ENCODE peak calls at places on chromosome 7, in six cellular contexts. Q is ovary, D is stomach, F is HCT116, O is tibial nerve, L is spleen. X is an unnamed sample.

GRCh38 chr7:157738064-157738460 is 401.3 kb downstream of the DNAJB6 start:
- DNase-seq in Q (peak; percentile 18), D (no peak), F (no peak), O (no peak), L (no peak), X (no peak)

GRCh38 chr7:137328389-137329120 is 15.0 kb downstream of the PTN start:
- DNase-seq in Q (no peak), D (no peak), F (no peak), O (no peak), L (no peak), X (no peak)

GRCh38 chr7:90768301-90768700 is 172.2 kb downstream of the CDK14 start:
- DNase-seq in Q (no peak), D (no peak), F (no peak), O (no peak), L (no peak), X (no peak)

GRCh38 chr7:143131777-143132176 is at the start of gene PIP:
- DNase-seq in Q (no peak), D (no peak), F (no peak), O (no peak), L (no peak), X (no peak)

GRCh38 chr7:138091073-138091472 is 14.8 kb downstream of the AKR1D1 start:
- DNase-seq in Q (no peak), D (no peak), F (no peak), O (no peak), L (no peak), X (no peak)

GRCh38 chr7:130958846-130959245 is 224.8 kb upstream of the KLF14 start:
- DNase-seq in Q (no peak), D (no peak), F (no peak), O (no peak), L (no peak), X (no peak)

GRCh38 chr7:96521068-96521629 is 188.5 kb downstream of the SEM1 start:
- DNase-seq in Q (no peak), D (no peak), F (no peak), O (no peak), L (no peak), X (no peak)

GRCh38 chr7:74094224-74095095 is 10.9 kb downstream of the LIMK1 start:
- DNase-seq in Q (peak; percentile 69), D (peak; percentile 67), F (peak; percentile 51), O (peak; percentile 65), L (peak; percentile 93), X (peak; percentile 78)

GRCh38 chr7:102193806-102194205 is 92.9 kb upstream of the SH2B2 start:
- DNase-seq in Q (no peak), D (no peak), F (no peak), O (no peak), L (no peak), X (no peak)

GRCh38 chr7:67913604-67914003 is 917.0 kb downstream of the TYW1 start:
- DNase-seq in Q (no peak), D (no peak), F (no peak), O (no peak), L (no peak), X (no peak)

GRCh38 chr7:149753370-149754233 is 19.8 kb downstream of the ZNF467 start:
- DNase-seq in Q (no peak), D (peak; percentile 66), F (peak; percentile 36), O (no peak), L (peak; percentile 75), X (peak; percentile 33)

GRCh38 chr7:26397786-26398435 is 106.2 kb downstream of the SNX10 start:
- DNase-seq in Q (no peak), D (no peak), F (no peak), O (no peak), L (peak; percentile 91), X (peak; percentile 37)

GRCh38 chr7:16357921-16358320 is 63.4 kb downstream of the CRPPA start:
- DNase-seq in Q (no peak), D (peak; percentile 75), F (no peak), O (no peak), L (no peak), X (no peak)

GRCh38 chr7:134750083-134751062 is 29.1 kb upstream of the CALD1 start:
- DNase-seq in Q (no peak), D (peak; percentile 43), F (peak; percentile 51), O (peak; percentile 30), L (no peak), X (peak; percentile 44)

DNA sequence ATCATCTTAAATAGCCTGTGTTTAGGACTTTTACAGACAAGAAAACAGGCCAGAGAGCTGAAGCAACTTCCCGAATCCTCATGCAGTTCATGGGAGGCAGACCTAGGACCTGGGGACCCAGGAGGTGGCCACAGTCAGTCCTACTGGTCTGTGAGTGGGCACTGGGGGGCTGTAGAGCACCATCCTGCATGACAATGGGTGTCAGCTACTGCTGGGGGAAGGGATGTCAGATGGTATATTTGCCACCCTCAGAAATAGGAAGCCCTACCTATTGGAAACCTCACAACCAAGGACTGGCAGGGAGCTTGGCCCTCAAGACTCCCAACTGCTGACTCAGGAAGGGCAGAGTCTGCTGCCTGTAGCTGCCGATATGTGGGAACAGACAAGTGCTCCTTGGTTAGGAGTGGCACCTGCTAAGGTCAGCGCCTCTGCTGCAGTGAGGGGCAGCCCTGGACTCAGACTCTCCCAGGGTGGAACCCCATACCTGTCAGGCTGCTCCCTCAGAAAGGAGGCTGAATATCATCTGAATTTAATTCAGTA is 29.7 kb downstream of the OGDH start:
- DNase-seq in Q (no peak), D (no peak), F (no peak), O (no peak), L (no peak), X (no peak)
- TF ChIP-seq POLR2A in Q (no peak), D (no peak), F (no peak), O (no peak), L (no peak), X (no peak)

GRCh38 chr7:82559203-82559805 is 115.7 kb upstream of the CACNA2D1 start:
- DNase-seq in Q (no peak), D (peak; percentile 47), F (no peak), O (no peak), L (no peak), X (peak; percentile 12)

GRCh38 chr7:82566752-82567151 is 123.2 kb upstream of the CACNA2D1 start:
- DNase-seq in Q (no peak), D (no peak), F (no peak), O (no peak), L (no peak), X (no peak)

GRCh38 chr7:82567841-82568240 is 124.3 kb upstream of the CACNA2D1 start:
- DNase-seq in Q (no peak), D (no peak), F (no peak), O (no peak), L (no peak), X (no peak)

GRCh38 chr7:82567356-82567755 is 123.8 kb upstream of the CACNA2D1 start:
- DNase-seq in Q (no peak), D (no peak), F (no peak), O (no peak), L (no peak), X (no peak)

DNA sequence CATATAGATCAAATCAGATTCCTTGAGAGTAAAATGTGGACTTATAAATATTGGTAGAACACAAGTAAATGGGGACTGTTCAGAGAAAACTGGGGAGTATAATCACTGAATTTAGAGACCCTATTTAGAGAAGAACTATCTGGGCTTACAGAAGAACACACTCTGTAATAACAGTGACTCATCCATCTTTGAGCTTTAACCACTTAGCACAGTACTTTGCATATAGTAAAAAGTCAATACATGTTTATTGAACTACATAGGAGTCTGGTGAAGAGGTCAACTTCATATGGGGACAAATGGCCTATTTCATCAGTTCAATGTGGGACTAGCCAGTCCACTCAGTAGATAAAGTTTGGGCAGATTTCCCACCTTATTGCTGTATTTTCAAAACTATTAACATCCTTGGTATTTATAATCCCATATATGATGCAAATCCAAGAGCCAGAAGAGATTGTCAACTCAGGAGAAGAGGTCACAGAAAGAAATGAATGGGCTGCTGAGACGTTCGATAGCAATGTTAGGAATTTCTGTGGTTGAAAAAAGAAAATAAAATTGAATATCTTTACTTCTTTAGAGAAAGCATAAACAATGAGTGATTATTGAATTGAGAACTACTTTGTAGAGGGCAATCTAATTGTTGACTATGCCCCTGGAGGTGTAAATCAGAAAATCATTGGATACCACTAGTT is 119.3 kb upstream of the CACNA2D1 start:
- DNase-seq in Q (no peak), D (no peak), F (no peak), O (no peak), L (no peak), X (no peak)
- H3K4me1 ChIP-seq in Q (no peaks in the 10 kb centered on the region), D (no peaks in the 10 kb centered on the region), F (peaks cover 10% of the 10 kb centered on the region), O (no peaks in the 10 kb centered on the region), L (no peaks in the 10 kb centered on the region), X (no peaks in the 10 kb centered on the region)

GRCh38 chr7:147052818-147053217 is 936.2 kb downstream of the CNTNAP2 start:
- DNase-seq in Q (no peak), D (no peak), F (no peak), O (no peak), L (no peak), X (no peak)

GRCh38 chr7:147048864-147049263 is 932.3 kb downstream of the CNTNAP2 start:
- DNase-seq in Q (no peak), D (no peak), F (no peak), O (no peak), L (no peak), X (no peak)

GRCh38 chr7:147053761-147054160 is 937.2 kb downstream of the CNTNAP2 start:
- DNase-seq in Q (no peak), D (no peak), F (no peak), O (no peak), L (no peak), X (no peak)
- H3K4me3 ChIP-seq in Q (no peak overlapping the region), D (no peak overlapping the region), F (no peak overlapping the region), O (no peak overlapping the region), L (no peak overlapping the region), X (no peak overlapping the region)

GRCh38 chr7:2606539-2606936 is 25.2 kb upstream of the TTYH3 start:
- DNase-seq in Q (no peak), D (no peak), F (no peak), O (no peak), L (no peak), X (no peak)

GRCh38 chr7:2605608-2606538 is 25.9 kb upstream of the TTYH3 start:
- DNase-seq in Q (no peak), D (no peak), F (no peak), O (no peak), L (no peak), X (no peak)

GRCh38 chr7:2607913-2608899 is 23.6 kb upstream of the TTYH3 start:
- DNase-seq in Q (no peak), D (no peak), F (no peak), O (no peak), L (no peak), X (no peak)

GRCh38 chr7:2609001-2609411 is 22.8 kb upstream of the TTYH3 start:
- DNase-seq in Q (no peak), D (no peak), F (peak; percentile 16), O (no peak), L (no peak), X (no peak)

DNA sequence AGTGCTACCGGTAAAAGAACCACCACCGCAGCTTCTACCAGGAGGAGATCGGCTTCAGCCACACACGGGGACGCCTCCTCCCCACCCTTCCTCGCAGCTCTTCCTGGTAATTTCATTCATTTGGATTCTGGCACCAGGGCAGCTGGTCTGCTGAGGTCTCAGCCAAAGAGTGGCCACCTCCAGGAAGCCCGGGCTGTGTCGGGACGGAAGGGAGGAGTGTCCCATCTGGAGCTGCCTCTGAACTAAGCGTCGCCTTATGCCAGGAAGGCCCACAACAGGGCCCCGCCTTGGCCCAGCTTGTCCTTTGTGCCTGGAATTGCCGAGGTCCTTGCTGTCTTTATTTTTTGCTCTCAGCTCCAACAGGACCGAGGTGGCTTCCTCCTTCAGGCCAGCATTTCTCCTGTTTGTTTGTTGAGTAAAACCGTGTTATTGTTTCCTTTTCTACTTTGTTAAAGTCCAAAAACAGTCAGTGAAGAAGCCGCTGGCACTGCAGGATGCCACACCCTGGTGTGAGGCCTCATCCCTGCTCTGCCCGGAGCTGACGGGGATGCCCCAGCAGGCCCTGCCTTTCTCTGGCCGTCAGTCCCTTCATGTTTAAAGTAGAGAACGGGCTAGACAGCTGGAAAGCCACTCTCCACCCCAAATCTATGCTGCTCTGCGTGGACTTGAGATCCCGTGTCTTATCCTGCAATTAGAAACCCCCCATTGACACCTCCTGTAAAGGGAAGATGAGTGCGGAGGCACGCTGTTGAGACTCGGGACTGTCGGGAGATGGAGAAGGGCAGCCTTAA is 24.5 kb upstream of the TTYH3 start:
- DNase-seq in Q (no peak), D (no peak), F (no peak), O (no peak), L (peak; percentile 89), X (peak; percentile 67)
- TF ChIP-seq POLR2A in Q (no peak), D (no peak), F (no peak), O (no peak), L (no peak), X (no peak)